ENCODE peak calls at places on chromosomes 7 and 10, in seven cellular contexts. U, B, D, R, S, N and T are unnamed samples.

GRCh38 chr7:108541493-108541892 is 15.6 kb upstream of the PNPLA8 start:
- DNase-seq in S (no peak), N (no peak), B (no peak), U (no peak), D (no peak), R (no peak), T (no peak)

GRCh38 chr10:6347391-6347951 is 144.7 kb downstream of the PFKFB3 start:
- DNase-seq in U (no peak), B (no peak), N (no peak), R (peak), D (no peak), S (peak), T (no peak)

GRCh38 chr7:42886129-42886528 is 25.7 kb downstream of the C7orf25 start:
- DNase-seq in D (no peak), R (no peak), U (no peak), S (no peak), B (peak), N (no peak), T (no peak)

GRCh38 chr7:9657257-9657656 is 1223.8 kb downstream of the NXPH1 start:
- DNase-seq in B (no peak), D (no peak), S (peak), R (no peak), N (no peak), U (no peak), T (no peak)

GRCh38 chr10:127989481-127989964 is 82.6 kb downstream of the PTPRE start:
- DNase-seq in B (no peak), N (no peak), S (no peak), R (no peak), U (no peak), D (no peak), T (no peak)

GRCh38 chr10:50592961-50593418 is 30.8 kb downstream of the SGMS1 start:
- DNase-seq in N (no peak), R (no peak), S (no peak), U (no peak), B (peak), D (no peak), T (no peak)

GRCh38 chr7:7861211-7861633 is 107.4 kb upstream of the GLCCI1 start:
- DNase-seq in U (peak), R (no peak), N (no peak), B (peak), S (peak), D (peak), T (peak)

GRCh38 chr10:106181491-106181890 is 983.0 kb downstream of the SORCS1 start:
- DNase-seq in R (no peak), S (peak), U (no peak), D (no peak), N (no peak), B (peak), T (no peak)

GRCh38 chr7:120988591-120989299 is at the start of gene CPED1:
- DNase-seq in N (peak), S (peak), D (peak), R (peak), U (no peak), B (peak), T (no peak)

GRCh38 chr10:878333-878753 is 53.2 kb downstream of the LARP4B start:
- DNase-seq in B (no peak), R (no peak), D (no peak), S (no peak), N (no peak), U (no peak), T (no peak)

GRCh38 chr7:137682596-137682995 is 164.2 kb downstream of the DGKI start:
- DNase-seq in S (peak), U (no peak), B (peak), R (no peak), D (no peak), N (no peak), T (no peak)

GRCh38 chr10:101566333-101567164 is 21.5 kb downstream of the POLL start:
- DNase-seq in B (no peak), U (no peak), N (no peak), S (peak), R (peak), D (peak), T (peak)

GRCh38 chr7:139620676-139621344 is 97.3 kb downstream of the CLEC2L start:
- DNase-seq in U (peak), D (peak), B (peak), N (peak), S (no peak), R (peak), T (peak)

GRCh38 chr10:99993994-99994689 is 15.6 kb downstream of the DNMBP start:
- DNase-seq in U (no peak), B (peak), D (no peak), S (peak), R (peak), N (peak), T (no peak)

GRCh38 chr10:17257466-17258321 is 29.7 kb downstream of the VIM start:
- DNase-seq in S (peak), D (peak), U (peak), N (peak), R (peak), B (peak), T (peak)

GRCh38 chr7:36185092-36185491 is 32.0 kb downstream of the EEPD1 start:
- DNase-seq in D (no peak), N (no peak), R (no peak), S (no peak), B (no peak), U (no peak), T (no peak)

GRCh38 chr10:95480102-95480900 is 80.9 kb downstream of the SORBS1 start:
- DNase-seq in R (no peak), S (no peak), B (peak), N (no peak), D (no peak), U (no peak), T (no peak)

GRCh38 chr7:148962823-148963582 is 65.3 kb downstream of the PDIA4 start:
- DNase-seq in N (peak), U (peak), R (peak), D (peak), B (peak), S (peak), T (peak)

GRCh38 chr10:120336910-120337540 is 120.0 kb upstream of the PLPP4 start:
- DNase-seq in D (no peak), S (peak), U (no peak), B (peak), R (peak), N (peak), T (peak)

GRCh38 chr10:101625821-101626412 is 37.8 kb downstream of the DPCD start:
- DNase-seq in R (no peak), D (peak), B (no peak), S (no peak), N (no peak), U (no peak), T (no peak)

GRCh38 chr7:44522315-44522714 is 18.8 kb downstream of the NPC1L1 start:
- DNase-seq in R (no peak), D (no peak), N (no peak), U (no peak), S (no peak), B (no peak), T (no peak)

GRCh38 chr10:4247379-4247778 is 462.4 kb upstream of the KLF6 start:
- DNase-seq in U (no peak), D (no peak), N (no peak), S (no peak), B (no peak), R (no peak), T (no peak)

GRCh38 chr7:131502810-131503545 is 53.5 kb downstream of the PODXL start:
- DNase-seq in B (peak), R (no peak), N (no peak), S (peak), D (no peak), U (peak), T (no peak)